ENCODE peak calls at places on chromosome 14, in five cellular contexts. One of them, this sample, is unnamed.

GRCh38 chr14:104421401-104421821 is 158.2 kb upstream of the C14orf180 start:
- DNase-seq in fibroblast of lung: no peak
- DNase-seq in colonic mucosa: no peak
- DNase-seq in fibroblast of pulmonary artery: no peak
- DNase-seq in fibroblast of mammary gland: no peak
- DNase-seq in this sample: no peak

GRCh38 chr14:102293784-102294183 is 11.2 kb downstream of the MOK start:
- DNase-seq in fibroblast of lung: peak; percentile 23
- DNase-seq in colonic mucosa: no peak
- DNase-seq in fibroblast of pulmonary artery: peak; percentile 63
- DNase-seq in fibroblast of mammary gland: peak; percentile 72
- DNase-seq in this sample: no peak

GRCh38 chr14:23654231-23654630 is 18.1 kb downstream of the DHRS2 start:
- DNase-seq in fibroblast of lung: no peak
- DNase-seq in colonic mucosa: no peak
- DNase-seq in fibroblast of pulmonary artery: no peak
- DNase-seq in fibroblast of mammary gland: no peak
- DNase-seq in this sample: no peak

GRCh38 chr14:55562135-55562534 is 17.9 kb upstream of the KTN1 start:
- DNase-seq in fibroblast of lung: no peak
- DNase-seq in colonic mucosa: no peak
- DNase-seq in fibroblast of pulmonary artery: no peak
- DNase-seq in fibroblast of mammary gland: no peak
- DNase-seq in this sample: no peak

GRCh38 chr14:22339277-22339676 is 249.7 kb downstream of the DAD1 start:
- DNase-seq in fibroblast of lung: peak; percentile 86
- DNase-seq in colonic mucosa: peak; percentile 57
- DNase-seq in fibroblast of pulmonary artery: peak; percentile 94
- DNase-seq in fibroblast of mammary gland: peak; percentile 87
- DNase-seq in this sample: no peak

GRCh38 chr14:38824691-38825090 is 278.3 kb downstream of the SEC23A start:
- DNase-seq in fibroblast of lung: no peak
- DNase-seq in colonic mucosa: no peak
- DNase-seq in fibroblast of pulmonary artery: peak; percentile 3
- DNase-seq in fibroblast of mammary gland: no peak
- DNase-seq in this sample: no peak

GRCh38 chr14:37595809-37596595 is 573 bp downstream of the TTC6 start:
- DNase-seq in fibroblast of lung: no peak
- DNase-seq in colonic mucosa: peak; percentile 94
- DNase-seq in fibroblast of pulmonary artery: no peak
- DNase-seq in fibroblast of mammary gland: peak; percentile 20
- DNase-seq in this sample: no peak

GRCh38 chr14:85205875-85206274 is 324.1 kb upstream of the FLRT2 start:
- DNase-seq in fibroblast of lung: no peak
- DNase-seq in colonic mucosa: no peak
- DNase-seq in fibroblast of pulmonary artery: no peak
- DNase-seq in fibroblast of mammary gland: no peak
- DNase-seq in this sample: no peak

GRCh38 chr14:20456971-20457370 is 1.9 kb downstream of the APEX1 start:
- DNase-seq in fibroblast of lung: no peak
- DNase-seq in colonic mucosa: no peak
- DNase-seq in fibroblast of pulmonary artery: no peak
- DNase-seq in fibroblast of mammary gland: no peak
- DNase-seq in this sample: no peak

GRCh38 chr14:100537701-100538565 is 49.3 kb downstream of the BEGAIN start:
- DNase-seq in fibroblast of lung: no peak
- DNase-seq in colonic mucosa: peak; percentile 14
- DNase-seq in fibroblast of pulmonary artery: no peak
- DNase-seq in fibroblast of mammary gland: no peak
- DNase-seq in this sample: no peak

GRCh38 chr14:53529519-53529918 is 376.4 kb upstream of the DDHD1 start:
- DNase-seq in fibroblast of lung: no peak
- DNase-seq in colonic mucosa: no peak
- DNase-seq in fibroblast of pulmonary artery: no peak
- DNase-seq in fibroblast of mammary gland: peak; percentile 76
- DNase-seq in this sample: no peak

GRCh38 chr14:73238262-73238852 is 1.1 kb downstream of the PAPLN start:
- DNase-seq in fibroblast of lung: peak; percentile 81
- DNase-seq in colonic mucosa: no peak
- DNase-seq in fibroblast of pulmonary artery: peak; percentile 81
- DNase-seq in fibroblast of mammary gland: peak; percentile 82
- DNase-seq in this sample: no peak

GRCh38 chr14:92400579-92401444 is 77.8 kb downstream of the SLC24A4 start:
- DNase-seq in fibroblast of lung: peak; percentile 19
- DNase-seq in colonic mucosa: no peak
- DNase-seq in fibroblast of pulmonary artery: no peak
- DNase-seq in fibroblast of mammary gland: no peak
- DNase-seq in this sample: peak; percentile 76

GRCh38 chr14:92507174-92507768 is 6.3 kb upstream of the RIN3 start:
- DNase-seq in fibroblast of lung: no peak
- DNase-seq in colonic mucosa: peak; percentile 94
- DNase-seq in fibroblast of pulmonary artery: no peak
- DNase-seq in fibroblast of mammary gland: no peak
- DNase-seq in this sample: peak; percentile 38

GRCh38 chr14:82414853-82415539 is 881.3 kb upstream of the SEL1L start:
- DNase-seq in fibroblast of lung: no peak
- DNase-seq in colonic mucosa: no peak
- DNase-seq in fibroblast of pulmonary artery: no peak
- DNase-seq in fibroblast of mammary gland: no peak
- DNase-seq in this sample: no peak

GRCh38 chr14:60968099-60968498 is 12.8 kb downstream of the TRMT5 start:
- DNase-seq in fibroblast of lung: no peak
- DNase-seq in colonic mucosa: no peak
- DNase-seq in fibroblast of pulmonary artery: no peak
- DNase-seq in fibroblast of mammary gland: no peak
- DNase-seq in this sample: no peak

GRCh38 chr14:88790501-88791251 is 2.1 kb downstream of the EML5 start:
- DNase-seq in fibroblast of lung: no peak
- DNase-seq in colonic mucosa: no peak
- DNase-seq in fibroblast of pulmonary artery: no peak
- DNase-seq in fibroblast of mammary gland: no peak
- DNase-seq in this sample: no peak

GRCh38 chr14:63186453-63186852 is 17.8 kb upstream of the RHOJ start:
- DNase-seq in fibroblast of lung: peak; percentile 84
- DNase-seq in colonic mucosa: no peak
- DNase-seq in fibroblast of pulmonary artery: peak; percentile 81
- DNase-seq in fibroblast of mammary gland: peak; percentile 21
- DNase-seq in this sample: no peak

GRCh38 chr14:73810478-73811163 is 41.0 kb upstream of the PTGR2 start:
- DNase-seq in fibroblast of lung: no peak
- DNase-seq in colonic mucosa: no peak
- DNase-seq in fibroblast of pulmonary artery: no peak
- DNase-seq in fibroblast of mammary gland: no peak
- DNase-seq in this sample: no peak

GRCh38 chr14:22900088-22900799 is 17.2 kb downstream of the REM2 start:
- DNase-seq in fibroblast of lung: peak; percentile 81
- DNase-seq in colonic mucosa: peak; percentile 55
- DNase-seq in fibroblast of pulmonary artery: peak; percentile 82
- DNase-seq in fibroblast of mammary gland: peak; percentile 79
- DNase-seq in this sample: no peak

GRCh38 chr14:20803221-20803620 is 577 bp upstream of the RNASE1 start:
- DNase-seq in fibroblast of lung: no peak
- DNase-seq in colonic mucosa: no peak
- DNase-seq in fibroblast of pulmonary artery: no peak
- DNase-seq in fibroblast of mammary gland: no peak
- DNase-seq in this sample: no peak

GRCh38 chr14:40394634-40395340 is 962.6 kb upstream of the FBXO33 start:
- DNase-seq in fibroblast of lung: no peak
- DNase-seq in colonic mucosa: no peak
- DNase-seq in fibroblast of pulmonary artery: peak; percentile 3
- DNase-seq in fibroblast of mammary gland: peak; percentile 19
- DNase-seq in this sample: no peak

GRCh38 chr14:52694761-52695480 is 437 bp downstream of the ERO1A start:
- DNase-seq in fibroblast of lung: peak; percentile 44
- DNase-seq in colonic mucosa: peak; percentile 57
- DNase-seq in fibroblast of pulmonary artery: peak; percentile 50
- DNase-seq in fibroblast of mammary gland: peak; percentile 56
- DNase-seq in this sample: peak; percentile 77

GRCh38 chr14:46405095-46405494 is 246.5 kb downstream of the RPL10L start:
- DNase-seq in fibroblast of lung: no peak
- DNase-seq in colonic mucosa: no peak
- DNase-seq in fibroblast of pulmonary artery: no peak
- DNase-seq in fibroblast of mammary gland: no peak
- DNase-seq in this sample: no peak

GRCh38 chr14:37588667-37588955 is 6.4 kb downstream of the FOXA1 start:
- DNase-seq in fibroblast of lung: no peak
- DNase-seq in colonic mucosa: peak; percentile 55
- DNase-seq in fibroblast of pulmonary artery: no peak
- DNase-seq in fibroblast of mammary gland: no peak
- DNase-seq in this sample: no peak

GRCh38 chr14:24179961-24180726 is 8.3 kb downstream of the REC8 start:
- DNase-seq in fibroblast of lung: peak; percentile 78
- DNase-seq in colonic mucosa: no peak
- DNase-seq in fibroblast of pulmonary artery: peak; percentile 88
- DNase-seq in fibroblast of mammary gland: peak; percentile 88
- DNase-seq in this sample: no peak

GRCh38 chr14:61503167-61503801 is 181.9 kb downstream of the PRKCH start:
- DNase-seq in fibroblast of lung: no peak
- DNase-seq in colonic mucosa: no peak
- DNase-seq in fibroblast of pulmonary artery: peak; percentile 71
- DNase-seq in fibroblast of mammary gland: no peak
- DNase-seq in this sample: peak; percentile 66

GRCh38 chr14:33512201-33512600 is 438.7 kb downstream of the EGLN3 start:
- DNase-seq in fibroblast of lung: peak; percentile 61
- DNase-seq in colonic mucosa: no peak
- DNase-seq in fibroblast of pulmonary artery: peak; percentile 92
- DNase-seq in fibroblast of mammary gland: peak; percentile 78
- DNase-seq in this sample: no peak

GRCh38 chr14:33509454-33509853 is 441.4 kb downstream of the EGLN3 start:
- DNase-seq in fibroblast of lung: no peak
- DNase-seq in colonic mucosa: no peak
- DNase-seq in fibroblast of pulmonary artery: no peak
- DNase-seq in fibroblast of mammary gland: no peak
- DNase-seq in this sample: no peak

GRCh38 chr14:33508663-33509062 is 442.2 kb downstream of the EGLN3 start:
- DNase-seq in fibroblast of lung: no peak
- DNase-seq in colonic mucosa: no peak
- DNase-seq in fibroblast of pulmonary artery: no peak
- DNase-seq in fibroblast of mammary gland: no peak
- DNase-seq in this sample: no peak

GRCh38 chr14:33509927-33510535 is 440.8 kb downstream of the EGLN3 start:
- DNase-seq in fibroblast of lung: peak; percentile 64
- DNase-seq in colonic mucosa: no peak
- DNase-seq in fibroblast of pulmonary artery: peak; percentile 90
- DNase-seq in fibroblast of mammary gland: peak; percentile 76
- DNase-seq in this sample: no peak

GRCh38 chr14:33510991-33511390 is 439.9 kb downstream of the EGLN3 start:
- DNase-seq in fibroblast of lung: no peak
- DNase-seq in colonic mucosa: no peak
- DNase-seq in fibroblast of pulmonary artery: no peak
- DNase-seq in fibroblast of mammary gland: no peak
- DNase-seq in this sample: no peak
- TF ChIP-seq CTCF in fibroblast of lung: no peak
- TF ChIP-seq CTCF in colonic mucosa: no peak
- TF ChIP-seq CTCF in fibroblast of pulmonary artery: no peak
- TF ChIP-seq CTCF in fibroblast of mammary gland: no peak
- TF ChIP-seq CTCF in this sample: no peak

DNA sequence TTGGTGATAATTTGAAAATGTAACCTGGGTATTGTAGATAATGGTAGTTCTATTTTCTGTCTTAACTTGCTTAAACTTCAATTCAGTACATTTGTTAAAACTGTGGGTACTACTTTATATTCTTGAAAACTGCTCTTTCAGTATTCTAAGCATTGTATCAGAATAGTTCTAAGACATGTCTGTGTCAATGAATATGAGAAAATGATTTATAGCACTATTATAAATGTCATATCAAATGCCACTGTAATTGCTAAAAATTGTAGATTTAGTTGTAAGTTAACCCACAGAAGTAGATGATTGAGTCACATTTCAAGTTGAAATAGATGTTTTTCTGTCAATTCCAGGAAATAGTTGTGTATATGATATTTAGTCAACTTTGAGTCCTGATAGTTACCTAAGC is 2.4 kb downstream of the NAA30 start:
- DNase-seq in fibroblast of lung: no peak
- DNase-seq in colonic mucosa: no peak
- DNase-seq in fibroblast of pulmonary artery: no peak
- DNase-seq in fibroblast of mammary gland: no peak
- DNase-seq in this sample: no peak
- H3K4me3 ChIP-seq in fibroblast of lung: peak overlapping the region; percentile 94
- H3K4me3 ChIP-seq in colonic mucosa: no peak overlapping the region
- H3K4me3 ChIP-seq in fibroblast of pulmonary artery: peak overlapping the region; percentile 60
- H3K4me3 ChIP-seq in fibroblast of mammary gland: peak overlapping the region; percentile 62
- H3K4me3 ChIP-seq in this sample: no peak overlapping the region

DNA sequence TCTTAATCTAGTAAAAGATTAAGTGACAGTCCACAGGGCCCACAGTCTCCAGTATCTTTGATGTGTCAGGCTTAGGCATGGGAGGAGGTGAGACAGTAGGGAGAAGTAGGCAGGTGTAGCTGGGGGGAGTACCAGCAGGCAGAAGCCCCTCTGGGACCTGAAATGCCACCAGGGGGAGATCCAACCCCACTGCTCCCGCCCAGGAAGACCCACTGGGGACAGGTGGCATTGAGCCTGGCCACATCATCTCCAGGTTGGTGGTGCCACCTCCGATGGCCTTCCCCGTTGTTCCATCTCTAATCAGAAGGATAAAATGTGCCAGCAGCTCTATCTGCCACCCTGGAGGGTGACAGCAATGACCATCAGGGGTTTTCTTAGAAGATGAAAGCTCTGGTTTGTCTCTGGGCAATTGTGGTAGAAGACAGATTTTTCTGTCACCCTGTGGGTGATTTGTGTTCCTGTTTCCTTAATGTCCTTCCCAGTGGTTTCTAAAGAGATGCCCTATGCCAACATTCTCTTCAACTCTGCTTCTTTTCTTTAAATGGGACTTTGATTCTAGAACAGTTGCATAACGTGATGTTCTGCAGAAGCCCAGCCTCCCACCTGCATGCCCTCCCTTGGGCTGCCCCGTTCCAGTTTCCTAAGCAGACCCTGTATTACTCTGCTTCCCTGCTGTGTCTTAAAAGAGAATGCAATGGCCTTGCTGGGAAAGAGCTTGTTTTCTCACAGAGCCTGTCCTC is 12.3 kb upstream of the SERPINA12 start:
- DNase-seq in fibroblast of lung: no peak
- DNase-seq in colonic mucosa: no peak
- DNase-seq in fibroblast of pulmonary artery: no peak
- DNase-seq in fibroblast of mammary gland: no peak
- DNase-seq in this sample: no peak
- TF ChIP-seq CTCF in fibroblast of lung: no peak
- TF ChIP-seq CTCF in colonic mucosa: no peak
- TF ChIP-seq CTCF in fibroblast of pulmonary artery: no peak
- TF ChIP-seq CTCF in fibroblast of mammary gland: no peak
- TF ChIP-seq CTCF in this sample: no peak

GRCh38 chr14:49767473-49768300 is at the start of gene KLHDC2:
- DNase-seq in fibroblast of lung: peak; percentile 87
- DNase-seq in colonic mucosa: peak; percentile 87
- DNase-seq in fibroblast of pulmonary artery: peak; percentile 87
- DNase-seq in fibroblast of mammary gland: peak; percentile 79
- DNase-seq in this sample: peak; percentile 52

GRCh38 chr14:49769171-49769570 is 1.2 kb downstream of the KLHDC2 start:
- DNase-seq in fibroblast of lung: peak; percentile 58
- DNase-seq in colonic mucosa: peak; percentile 69
- DNase-seq in fibroblast of pulmonary artery: peak; percentile 39
- DNase-seq in fibroblast of mammary gland: peak; percentile 62
- DNase-seq in this sample: no peak

GRCh38 chr14:49768301-49769121 is 558 bp downstream of the KLHDC2 start:
- DNase-seq in fibroblast of lung: peak; percentile 67
- DNase-seq in colonic mucosa: peak; percentile 87
- DNase-seq in fibroblast of pulmonary artery: peak; percentile 60
- DNase-seq in fibroblast of mammary gland: peak; percentile 82
- DNase-seq in this sample: peak; percentile 35

GRCh38 chr14:49769581-49770211 is 1.7 kb downstream of the KLHDC2 start:
- DNase-seq in fibroblast of lung: no peak
- DNase-seq in colonic mucosa: peak; percentile 26
- DNase-seq in fibroblast of pulmonary artery: no peak
- DNase-seq in fibroblast of mammary gland: no peak
- DNase-seq in this sample: no peak

GRCh38 chr14:49766839-49767238 is 1.1 kb upstream of the KLHDC2 start:
- DNase-seq in fibroblast of lung: peak; percentile 8
- DNase-seq in colonic mucosa: peak; percentile 31
- DNase-seq in fibroblast of pulmonary artery: no peak
- DNase-seq in fibroblast of mammary gland: no peak
- DNase-seq in this sample: no peak
- H3K4me3 ChIP-seq in fibroblast of lung: peak overlapping the region; percentile 66
- H3K4me3 ChIP-seq in colonic mucosa: peak overlapping the region; percentile 88
- H3K4me3 ChIP-seq in fibroblast of pulmonary artery: peak overlapping the region; percentile 95
- H3K4me3 ChIP-seq in fibroblast of mammary gland: peak overlapping the region; percentile 56
- H3K4me3 ChIP-seq in this sample: peak overlapping the region; percentile 43

This sample was measured in GM12864.